ENCODE peak calls at places on chromosomes 1 and 21, in six cellular contexts. One of them, this sample, is unnamed.

GRCh38 chr1:246569248-246570238 is 3.3 kb downstream of the CNST start:
- DNase-seq in RWPE1: no peak
- DNase-seq in Karpas-422: no peak
- DNase-seq in GM23248: peak; percentile 74
- DNase-seq in brain microvascular endothelial cell: no peak
- DNase-seq in pancreas: no peak
- DNase-seq in this sample: no peak

GRCh38 chr1:55039342-55040082 is at the start of gene PCSK9:
- DNase-seq in GM23248: peak; percentile 45
- DNase-seq in pancreas: peak; percentile 63
- DNase-seq in brain microvascular endothelial cell: no peak
- DNase-seq in Karpas-422: no peak
- DNase-seq in RWPE1: peak; percentile 92
- DNase-seq in this sample: no peak

GRCh38 chr1:115828101-115829022 is 12.6 kb downstream of the NHLH2 start:
- DNase-seq in brain microvascular endothelial cell: peak; percentile 34
- DNase-seq in RWPE1: no peak
- DNase-seq in pancreas: peak; percentile 28
- DNase-seq in GM23248: peak; percentile 34
- DNase-seq in Karpas-422: no peak
- DNase-seq in this sample: no peak

GRCh38 chr1:203537806-203538464 is 44.0 kb downstream of the OPTC start:
- DNase-seq in brain microvascular endothelial cell: peak; percentile 41
- DNase-seq in GM23248: peak; percentile 74
- DNase-seq in RWPE1: no peak
- DNase-seq in pancreas: peak; percentile 86
- DNase-seq in Karpas-422: no peak
- DNase-seq in this sample: no peak

GRCh38 chr1:65319141-65319540 is 9.8 kb downstream of the DNAJC6 start:
- DNase-seq in pancreas: no peak
- DNase-seq in RWPE1: no peak
- DNase-seq in Karpas-422: no peak
- DNase-seq in brain microvascular endothelial cell: no peak
- DNase-seq in GM23248: no peak
- DNase-seq in this sample: peak; percentile 57

GRCh38 chr1:110556471-110556807 is 37.5 kb upstream of the KCNA10 start:
- DNase-seq in RWPE1: no peak
- DNase-seq in pancreas: no peak
- DNase-seq in GM23248: no peak
- DNase-seq in Karpas-422: no peak
- DNase-seq in brain microvascular endothelial cell: no peak
- DNase-seq in this sample: peak; percentile 74

GRCh38 chr1:238951809-238952208 is 434.6 kb upstream of the CHRM3 start:
- DNase-seq in GM23248: peak; percentile 42
- DNase-seq in Karpas-422: no peak
- DNase-seq in pancreas: peak; percentile 33
- DNase-seq in RWPE1: peak; percentile 19
- DNase-seq in brain microvascular endothelial cell: peak; percentile 52
- DNase-seq in this sample: no peak

GRCh38 chr1:218226005-218226404 is 59.1 kb upstream of the RRP15 start:
- DNase-seq in GM23248: no peak
- DNase-seq in pancreas: no peak
- DNase-seq in RWPE1: no peak
- DNase-seq in brain microvascular endothelial cell: no peak
- DNase-seq in Karpas-422: no peak
- DNase-seq in this sample: no peak

GRCh38 chr1:87119741-87120140 is 205.3 kb downstream of the HS2ST1 start:
- DNase-seq in Karpas-422: no peak
- DNase-seq in brain microvascular endothelial cell: no peak
- DNase-seq in RWPE1: no peak
- DNase-seq in GM23248: no peak
- DNase-seq in pancreas: no peak
- DNase-seq in this sample: no peak

GRCh38 chr1:69090170-69090569 is 477.6 kb upstream of the LRRC7 start:
- DNase-seq in RWPE1: no peak
- DNase-seq in Karpas-422: no peak
- DNase-seq in GM23248: no peak
- DNase-seq in pancreas: no peak
- DNase-seq in brain microvascular endothelial cell: no peak
- DNase-seq in this sample: no peak

GRCh38 chr1:224736619-224737352 is 120.7 kb downstream of the CNIH3 start:
- DNase-seq in Karpas-422: no peak
- DNase-seq in brain microvascular endothelial cell: peak; percentile 34
- DNase-seq in pancreas: no peak
- DNase-seq in RWPE1: no peak
- DNase-seq in GM23248: peak; percentile 87
- DNase-seq in this sample: peak; percentile 67

GRCh38 chr21:36647279-36648093 is 51.4 kb upstream of the SIM2 start:
- DNase-seq in Karpas-422: no peak
- DNase-seq in brain microvascular endothelial cell: peak; percentile 80
- DNase-seq in RWPE1: no peak
- DNase-seq in GM23248: no peak
- DNase-seq in pancreas: no peak
- DNase-seq in this sample: no peak

DNA sequence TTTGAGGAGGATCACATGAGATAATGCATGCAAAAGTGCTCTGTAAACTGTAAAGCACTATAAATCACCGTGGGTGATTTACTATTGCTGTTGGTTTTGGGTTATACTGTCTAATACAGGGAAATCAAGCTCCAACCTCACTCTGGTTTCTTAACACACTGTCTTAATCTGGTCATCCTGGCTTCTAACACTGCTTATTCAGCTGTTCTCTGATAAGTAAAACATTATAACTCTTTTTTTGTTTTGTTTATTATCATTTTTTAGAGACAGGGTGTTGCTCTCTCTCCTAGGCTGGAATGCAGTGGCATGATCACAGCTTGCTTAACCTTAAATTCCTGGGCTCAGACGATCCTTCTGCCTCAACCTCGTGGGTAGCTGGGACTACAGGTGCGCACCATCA is 21.9 kb upstream of the LSM10 start:
- DNase-seq in Karpas-422: no peak
- DNase-seq in RWPE1: no peak
- DNase-seq in pancreas: no peak
- DNase-seq in brain microvascular endothelial cell: no peak
- DNase-seq in GM23248: no peak
- DNase-seq in this sample: no peak
- H3K27ac ChIP-seq in Karpas-422: no peak overlapping the region
- H3K27ac ChIP-seq in RWPE1: no peak overlapping the region
- H3K27ac ChIP-seq in pancreas: no peak overlapping the region
- H3K27ac ChIP-seq in brain microvascular endothelial cell: no peak overlapping the region
- H3K27ac ChIP-seq in GM23248: no peak overlapping the region
- H3K27ac ChIP-seq in this sample: no peak overlapping the region

GRCh38 chr1:41021526-41022308 is at the start of gene SLFNL1:
- DNase-seq in brain microvascular endothelial cell: no peak
- DNase-seq in GM23248: no peak
- DNase-seq in pancreas: no peak
- DNase-seq in Karpas-422: peak; percentile 55
- DNase-seq in RWPE1: no peak
- DNase-seq in this sample: no peak
- H3K27ac ChIP-seq in brain microvascular endothelial cell: no peak within 1 kb of the TSS
- H3K27ac ChIP-seq in GM23248: no peak within 1 kb of the TSS
- H3K27ac ChIP-seq in pancreas: no peak within 1 kb of the TSS
- H3K27ac ChIP-seq in Karpas-422: no peak within 1 kb of the TSS
- H3K27ac ChIP-seq in RWPE1: peak within 1 kb of the TSS; percentile 59
- H3K27ac ChIP-seq in this sample: no peak within 1 kb of the TSS

GRCh38 chr1:37495875-37496274 is 18.7 kb downstream of the MEAF6 start:
- DNase-seq in pancreas: no peak
- DNase-seq in Karpas-422: no peak
- DNase-seq in brain microvascular endothelial cell: no peak
- DNase-seq in RWPE1: no peak
- DNase-seq in GM23248: no peak
- DNase-seq in this sample: no peak
- H3K27ac ChIP-seq in pancreas: no peak overlapping the region
- H3K27ac ChIP-seq in Karpas-422: no peak overlapping the region
- H3K27ac ChIP-seq in brain microvascular endothelial cell: no peak overlapping the region
- H3K27ac ChIP-seq in RWPE1: no peak overlapping the region
- H3K27ac ChIP-seq in GM23248: no peak overlapping the region
- H3K27ac ChIP-seq in this sample: no peak overlapping the region

GRCh38 chr1:23559136-23559984 is at the start of gene ID3:
- DNase-seq in RWPE1: peak; percentile 89
- DNase-seq in pancreas: peak; percentile 96
- DNase-seq in GM23248: peak; percentile 99
- DNase-seq in Karpas-422: peak; percentile 98
- DNase-seq in brain microvascular endothelial cell: peak; percentile 97
- DNase-seq in this sample: peak; percentile 69
- H3K27ac ChIP-seq in RWPE1: peak within 1 kb of the TSS; percentile 96
- H3K27ac ChIP-seq in pancreas: peak within 1 kb of the TSS; percentile 89
- H3K27ac ChIP-seq in GM23248: peak within 1 kb of the TSS; percentile 100
- H3K27ac ChIP-seq in Karpas-422: peak within 1 kb of the TSS; percentile 35
- H3K27ac ChIP-seq in brain microvascular endothelial cell: peak within 1 kb of the TSS; percentile 100
- H3K27ac ChIP-seq in this sample: peak within 1 kb of the TSS; percentile 77

DNA sequence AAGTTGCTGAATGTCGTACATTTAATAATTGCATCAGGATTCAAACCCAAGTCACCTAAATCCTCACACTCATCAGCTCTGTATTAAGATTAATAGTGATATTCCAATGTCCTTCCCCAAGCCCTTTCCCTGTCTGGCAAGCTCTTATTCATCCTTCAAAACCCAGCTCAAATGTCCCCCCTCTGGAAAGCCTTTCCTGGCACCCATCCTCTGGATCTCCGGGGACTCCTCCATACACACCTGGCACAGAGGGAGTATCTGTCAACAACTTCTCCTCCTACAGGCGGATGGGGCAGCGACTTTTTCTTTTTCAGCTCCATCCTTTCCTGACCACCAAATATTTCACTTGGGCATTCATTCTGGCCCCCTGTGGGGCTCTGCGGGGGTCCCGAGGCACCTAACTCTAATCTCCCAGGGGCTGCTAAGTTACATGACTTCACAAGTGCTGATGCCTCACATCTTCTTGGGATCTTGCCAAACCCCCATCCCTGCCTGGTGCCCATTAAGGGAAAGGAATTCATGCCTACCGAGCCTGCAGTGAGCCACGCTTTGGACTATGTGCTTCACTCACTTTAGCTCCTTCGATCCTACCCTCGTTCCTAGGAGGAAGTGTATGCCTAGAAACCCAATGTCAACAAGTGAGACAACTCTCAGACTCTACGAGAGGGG is 15.2 kb downstream of the TINAGL1 start:
- DNase-seq in GM23248: peak; percentile 48
- DNase-seq in Karpas-422: no peak
- DNase-seq in pancreas: no peak
- DNase-seq in brain microvascular endothelial cell: no peak
- DNase-seq in RWPE1: peak; percentile 49
- DNase-seq in this sample: no peak
- H3K27ac ChIP-seq in GM23248: no peak overlapping the region
- H3K27ac ChIP-seq in Karpas-422: no peak overlapping the region
- H3K27ac ChIP-seq in pancreas: no peak overlapping the region
- H3K27ac ChIP-seq in brain microvascular endothelial cell: no peak overlapping the region
- H3K27ac ChIP-seq in RWPE1: peak overlapping the region; percentile 15
- H3K27ac ChIP-seq in this sample: no peak overlapping the region

GRCh38 chr1:230103341-230104173 is 36.5 kb downstream of the GALNT2 start:
- DNase-seq in GM23248: peak; percentile 63
- DNase-seq in brain microvascular endothelial cell: no peak
- DNase-seq in Karpas-422: no peak
- DNase-seq in RWPE1: no peak
- DNase-seq in pancreas: no peak
- DNase-seq in this sample: no peak
- H3K27ac ChIP-seq in GM23248: peak overlapping the region; percentile 93
- H3K27ac ChIP-seq in brain microvascular endothelial cell: peak overlapping the region; percentile 79
- H3K27ac ChIP-seq in Karpas-422: no peak overlapping the region
- H3K27ac ChIP-seq in RWPE1: peak overlapping the region; percentile 96
- H3K27ac ChIP-seq in pancreas: peak overlapping the region; percentile 90
- H3K27ac ChIP-seq in this sample: no peak overlapping the region

DNA sequence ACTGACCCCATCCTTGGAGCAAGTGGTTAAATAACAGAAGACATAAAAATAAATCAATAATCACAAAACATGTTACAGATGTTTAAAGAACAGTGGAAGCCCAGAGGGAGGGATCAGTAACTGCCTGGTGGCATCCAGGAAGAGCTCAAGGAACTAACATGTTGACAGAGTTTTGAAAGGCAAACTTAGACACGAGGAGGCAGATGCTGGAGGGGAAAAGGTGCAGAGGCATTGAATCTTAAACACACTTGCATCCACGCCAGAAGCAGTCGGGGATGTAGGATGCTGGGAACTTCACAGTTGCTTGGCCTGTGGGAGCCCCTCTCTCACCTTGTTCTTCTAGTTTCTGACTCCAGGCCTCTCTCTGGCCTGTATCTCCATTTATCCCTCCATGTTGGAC is 68.1 kb upstream of the RHOU start:
- DNase-seq in RWPE1: no peak
- DNase-seq in GM23248: no peak
- DNase-seq in brain microvascular endothelial cell: no peak
- DNase-seq in Karpas-422: no peak
- DNase-seq in pancreas: no peak
- DNase-seq in this sample: no peak
- H3K27ac ChIP-seq in RWPE1: no peak overlapping the region
- H3K27ac ChIP-seq in GM23248: no peak overlapping the region
- H3K27ac ChIP-seq in brain microvascular endothelial cell: no peak overlapping the region
- H3K27ac ChIP-seq in Karpas-422: no peak overlapping the region
- H3K27ac ChIP-seq in pancreas: peak overlapping the region; percentile 65
- H3K27ac ChIP-seq in this sample: no peak overlapping the region

DNA sequence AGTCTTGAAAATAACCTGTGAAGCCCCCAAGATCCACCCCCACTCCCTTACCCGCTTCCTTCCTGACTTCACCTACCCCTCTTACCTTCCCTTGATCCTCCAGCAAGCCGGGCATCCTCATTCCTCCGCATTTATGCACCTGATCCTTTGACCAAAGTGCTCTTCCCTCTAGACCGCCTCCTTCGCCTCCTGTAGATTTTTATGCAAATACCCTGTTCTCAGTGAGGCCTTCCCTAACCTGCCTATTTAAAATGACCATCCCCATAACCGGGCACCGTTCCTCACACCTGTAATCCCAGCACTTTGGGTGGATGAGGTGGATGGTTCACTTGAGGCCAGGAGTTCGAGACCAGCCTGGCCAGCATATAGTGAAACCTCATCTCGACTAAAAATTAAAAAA is 1.1 kb upstream of the NENF start:
- DNase-seq in pancreas: no peak
- DNase-seq in GM23248: no peak
- DNase-seq in brain microvascular endothelial cell: no peak
- DNase-seq in RWPE1: no peak
- DNase-seq in Karpas-422: no peak
- DNase-seq in this sample: no peak
- H3K27ac ChIP-seq in pancreas: no peak overlapping the region
- H3K27ac ChIP-seq in GM23248: no peak overlapping the region
- H3K27ac ChIP-seq in brain microvascular endothelial cell: no peak overlapping the region
- H3K27ac ChIP-seq in RWPE1: no peak overlapping the region
- H3K27ac ChIP-seq in Karpas-422: no peak overlapping the region
- H3K27ac ChIP-seq in this sample: no peak overlapping the region

GRCh38 chr1:168343566-168343965 is 62.9 kb downstream of the TBX19 start:
- DNase-seq in GM23248: peak; percentile 22
- DNase-seq in pancreas: no peak
- DNase-seq in brain microvascular endothelial cell: no peak
- DNase-seq in Karpas-422: peak; percentile 46
- DNase-seq in RWPE1: no peak
- DNase-seq in this sample: no peak

GRCh38 chr1:168341576-168341975 is 60.9 kb downstream of the TBX19 start:
- DNase-seq in brain microvascular endothelial cell: no peak
- DNase-seq in pancreas: no peak
- DNase-seq in RWPE1: no peak
- DNase-seq in GM23248: peak; percentile 73
- DNase-seq in Karpas-422: no peak
- DNase-seq in this sample: no peak

GRCh38 chr1:168345939-168346338 is 65.3 kb downstream of the TBX19 start:
- DNase-seq in Karpas-422: no peak
- DNase-seq in pancreas: no peak
- DNase-seq in brain microvascular endothelial cell: no peak
- DNase-seq in GM23248: no peak
- DNase-seq in RWPE1: no peak
- DNase-seq in this sample: no peak

GRCh38 chr1:168340796-168341510 is 60.3 kb downstream of the TBX19 start:
- DNase-seq in Karpas-422: no peak
- DNase-seq in pancreas: no peak
- DNase-seq in GM23248: peak; percentile 7
- DNase-seq in brain microvascular endothelial cell: no peak
- DNase-seq in RWPE1: no peak
- DNase-seq in this sample: no peak

GRCh38 chr1:168342572-168343280 is 62.0 kb downstream of the TBX19 start:
- DNase-seq in Karpas-422: peak; percentile 86
- DNase-seq in brain microvascular endothelial cell: peak; percentile 88
- DNase-seq in GM23248: peak; percentile 94
- DNase-seq in pancreas: peak; percentile 77
- DNase-seq in RWPE1: peak; percentile 72
- DNase-seq in this sample: peak; percentile 84
- H3K27ac ChIP-seq in Karpas-422: no peak overlapping the region
- H3K27ac ChIP-seq in brain microvascular endothelial cell: no peak overlapping the region
- H3K27ac ChIP-seq in GM23248: no peak overlapping the region
- H3K27ac ChIP-seq in pancreas: no peak overlapping the region
- H3K27ac ChIP-seq in RWPE1: no peak overlapping the region
- H3K27ac ChIP-seq in this sample: no peak overlapping the region

This sample was measured in substantia nigra.